ENCODE peak calls at places on chromosome 11, in ten cellular contexts. One of them, this sample, is unnamed.

GRCh38 chr11:75656044-75656726 is 12.7 kb downstream of the MAP6 start:
- DNase-seq in BJ: no peak
- DNase-seq in MCF 10A: no peak
- DNase-seq in RWPE1: peak; percentile 34
- DNase-seq in suprapubic skin: no peak
- DNase-seq in uterus: no peak
- DNase-seq in coronary artery: no peak
- DNase-seq in body of pancreas: no peak
- DNase-seq in lower lobe of right lung: no peak
- DNase-seq in neural crest cell: no peak
- DNase-seq in this sample: no peak

GRCh38 chr11:110125632-110126031 is 32.4 kb downstream of the ZC3H12C start:
- DNase-seq in BJ: no peak
- DNase-seq in MCF 10A: peak; percentile 36
- DNase-seq in RWPE1: peak; percentile 19
- DNase-seq in suprapubic skin: no peak
- DNase-seq in uterus: no peak
- DNase-seq in coronary artery: no peak
- DNase-seq in body of pancreas: no peak
- DNase-seq in lower lobe of right lung: no peak
- DNase-seq in neural crest cell: no peak
- DNase-seq in this sample: no peak

GRCh38 chr11:69504127-69504526 is 22.7 kb downstream of the LINC01488 start:
- DNase-seq in BJ: no peak
- DNase-seq in MCF 10A: no peak
- DNase-seq in RWPE1: no peak
- DNase-seq in suprapubic skin: peak; percentile 19
- DNase-seq in uterus: no peak
- DNase-seq in coronary artery: no peak
- DNase-seq in body of pancreas: no peak
- DNase-seq in lower lobe of right lung: no peak
- DNase-seq in neural crest cell: no peak
- DNase-seq in this sample: no peak

GRCh38 chr11:6526411-6527135 is 29.5 kb downstream of the DNHD1 start:
- DNase-seq in BJ: no peak
- DNase-seq in MCF 10A: no peak
- DNase-seq in RWPE1: no peak
- DNase-seq in suprapubic skin: no peak
- DNase-seq in uterus: no peak
- DNase-seq in coronary artery: no peak
- DNase-seq in body of pancreas: no peak
- DNase-seq in lower lobe of right lung: no peak
- DNase-seq in neural crest cell: no peak
- DNase-seq in this sample: no peak

GRCh38 chr11:106697058-106697457 is 321.2 kb downstream of the GUCY1A2 start:
- DNase-seq in BJ: peak; percentile 28
- DNase-seq in MCF 10A: peak; percentile 41
- DNase-seq in RWPE1: peak; percentile 30
- DNase-seq in suprapubic skin: no peak
- DNase-seq in uterus: no peak
- DNase-seq in coronary artery: no peak
- DNase-seq in body of pancreas: no peak
- DNase-seq in lower lobe of right lung: no peak
- DNase-seq in neural crest cell: no peak
- DNase-seq in this sample: no peak

GRCh38 chr11:62547691-62548281 is 1.2 kb upstream of the AHNAK start:
- DNase-seq in BJ: no peak
- DNase-seq in MCF 10A: peak; percentile 95
- DNase-seq in RWPE1: peak; percentile 89
- DNase-seq in suprapubic skin: no peak
- DNase-seq in uterus: peak; percentile 59
- DNase-seq in coronary artery: no peak
- DNase-seq in body of pancreas: peak; percentile 16
- DNase-seq in lower lobe of right lung: no peak
- DNase-seq in neural crest cell: no peak
- DNase-seq in this sample: no peak

GRCh38 chr11:5367461-5368074 is 16.0 kb upstream of the OR51M1 start:
- DNase-seq in BJ: no peak
- DNase-seq in MCF 10A: no peak
- DNase-seq in RWPE1: no peak
- DNase-seq in suprapubic skin: no peak
- DNase-seq in uterus: no peak
- DNase-seq in coronary artery: no peak
- DNase-seq in body of pancreas: no peak
- DNase-seq in lower lobe of right lung: no peak
- DNase-seq in neural crest cell: no peak
- DNase-seq in this sample: no peak

GRCh38 chr11:46693597-46694012 is 6.8 kb downstream of the ARHGAP1 start:
- DNase-seq in BJ: no peak
- DNase-seq in MCF 10A: no peak
- DNase-seq in RWPE1: no peak
- DNase-seq in suprapubic skin: no peak
- DNase-seq in uterus: peak; percentile 61
- DNase-seq in coronary artery: no peak
- DNase-seq in body of pancreas: no peak
- DNase-seq in lower lobe of right lung: no peak
- DNase-seq in neural crest cell: no peak
- DNase-seq in this sample: no peak

GRCh38 chr11:9260182-9261146 is 4.7 kb downstream of the DENND5A start:
- DNase-seq in BJ: no peak
- DNase-seq in MCF 10A: no peak
- DNase-seq in RWPE1: no peak
- DNase-seq in suprapubic skin: no peak
- DNase-seq in uterus: no peak
- DNase-seq in coronary artery: no peak
- DNase-seq in body of pancreas: no peak
- DNase-seq in lower lobe of right lung: no peak
- DNase-seq in neural crest cell: no peak
- DNase-seq in this sample: no peak

GRCh38 chr11:10409207-10409661 is 45.8 kb upstream of the AMPD3 start:
- DNase-seq in BJ: no peak
- DNase-seq in MCF 10A: no peak
- DNase-seq in RWPE1: no peak
- DNase-seq in suprapubic skin: no peak
- DNase-seq in uterus: no peak
- DNase-seq in coronary artery: no peak
- DNase-seq in body of pancreas: no peak
- DNase-seq in lower lobe of right lung: no peak
- DNase-seq in neural crest cell: no peak
- DNase-seq in this sample: no peak

GRCh38 chr11:66868726-66869291 is 11.9 kb downstream of the LRFN4 start:
- DNase-seq in BJ: no peak
- DNase-seq in MCF 10A: peak; percentile 71
- DNase-seq in RWPE1: peak; percentile 73
- DNase-seq in suprapubic skin: no peak
- DNase-seq in uterus: no peak
- DNase-seq in coronary artery: no peak
- DNase-seq in body of pancreas: peak; percentile 81
- DNase-seq in lower lobe of right lung: peak; percentile 85
- DNase-seq in neural crest cell: no peak
- DNase-seq in this sample: peak; percentile 93

GRCh38 chr11:66692871-66693331 is 15.2 kb upstream of the RBM4B start:
- DNase-seq in BJ: no peak
- DNase-seq in MCF 10A: no peak
- DNase-seq in RWPE1: no peak
- DNase-seq in suprapubic skin: no peak
- DNase-seq in uterus: no peak
- DNase-seq in coronary artery: no peak
- DNase-seq in body of pancreas: no peak
- DNase-seq in lower lobe of right lung: no peak
- DNase-seq in neural crest cell: no peak
- DNase-seq in this sample: no peak

GRCh38 chr11:130611791-130612251 is 163.4 kb downstream of the ADAMTS15 start:
- DNase-seq in BJ: peak; percentile 86
- DNase-seq in MCF 10A: no peak
- DNase-seq in RWPE1: peak; percentile 69
- DNase-seq in suprapubic skin: no peak
- DNase-seq in uterus: no peak
- DNase-seq in coronary artery: peak; percentile 64
- DNase-seq in body of pancreas: no peak
- DNase-seq in lower lobe of right lung: no peak
- DNase-seq in neural crest cell: no peak
- DNase-seq in this sample: no peak

GRCh38 chr11:119741369-119742262 is 12.6 kb upstream of the NECTIN1 start:
- DNase-seq in BJ: no peak
- DNase-seq in MCF 10A: peak; percentile 39
- DNase-seq in RWPE1: no peak
- DNase-seq in suprapubic skin: no peak
- DNase-seq in uterus: no peak
- DNase-seq in coronary artery: no peak
- DNase-seq in body of pancreas: peak; percentile 33
- DNase-seq in lower lobe of right lung: peak; percentile 74
- DNase-seq in neural crest cell: peak; percentile 73
- DNase-seq in this sample: peak; percentile 82

GRCh38 chr11:10657308-10658271 is 36.0 kb downstream of the IRAG1 start:
- DNase-seq in BJ: no peak
- DNase-seq in MCF 10A: no peak
- DNase-seq in RWPE1: peak; percentile 23
- DNase-seq in suprapubic skin: no peak
- DNase-seq in uterus: no peak
- DNase-seq in coronary artery: no peak
- DNase-seq in body of pancreas: no peak
- DNase-seq in lower lobe of right lung: no peak
- DNase-seq in neural crest cell: no peak
- DNase-seq in this sample: no peak

GRCh38 chr11:63641727-63642126 is 27.5 kb upstream of the PLAAT3 start:
- DNase-seq in BJ: no peak
- DNase-seq in MCF 10A: no peak
- DNase-seq in RWPE1: no peak
- DNase-seq in suprapubic skin: no peak
- DNase-seq in uterus: no peak
- DNase-seq in coronary artery: no peak
- DNase-seq in body of pancreas: no peak
- DNase-seq in lower lobe of right lung: no peak
- DNase-seq in neural crest cell: no peak
- DNase-seq in this sample: no peak

GRCh38 chr11:63639195-63639832 is 25.1 kb upstream of the PLAAT3 start:
- DNase-seq in BJ: no peak
- DNase-seq in MCF 10A: no peak
- DNase-seq in RWPE1: no peak
- DNase-seq in suprapubic skin: no peak
- DNase-seq in uterus: no peak
- DNase-seq in coronary artery: no peak
- DNase-seq in body of pancreas: no peak
- DNase-seq in lower lobe of right lung: no peak
- DNase-seq in neural crest cell: no peak
- DNase-seq in this sample: no peak

DNA sequence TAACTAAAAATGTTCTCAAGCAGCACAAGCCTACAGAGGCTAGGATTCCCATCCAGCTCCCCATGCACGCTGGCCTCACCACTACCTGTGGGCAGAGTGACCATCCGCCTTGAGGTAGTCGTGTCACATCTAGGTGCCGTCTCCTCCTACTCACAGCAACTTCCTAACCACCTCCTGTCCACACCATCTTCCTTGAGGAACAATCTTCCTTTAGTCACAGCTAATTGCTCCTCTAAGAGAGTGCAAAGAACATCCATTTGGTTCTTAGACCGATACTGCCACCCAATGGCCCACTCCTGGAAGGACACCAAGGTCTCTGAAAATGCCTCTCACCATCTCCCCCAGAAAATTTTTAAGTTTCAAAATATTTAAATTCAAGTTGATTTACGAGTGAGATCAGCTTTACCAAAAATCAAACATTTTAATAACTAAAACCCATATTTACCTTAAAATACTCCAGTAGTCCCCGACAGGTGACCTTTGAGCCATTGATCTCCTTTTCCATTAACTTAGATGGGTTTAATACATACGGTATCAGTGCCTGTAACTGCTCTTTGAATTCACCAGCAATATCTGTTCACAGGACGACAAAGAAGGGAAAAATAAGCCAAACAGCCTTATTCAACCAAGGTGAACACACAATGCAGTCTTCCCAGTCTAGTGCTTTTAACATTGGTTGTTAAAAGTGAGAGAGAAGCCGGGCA is 21.7 kb upstream of the PLAAT3 start:
- DNase-seq in BJ: no peak
- DNase-seq in MCF 10A: peak; percentile 66
- DNase-seq in RWPE1: peak; percentile 55
- DNase-seq in suprapubic skin: no peak
- DNase-seq in uterus: peak; percentile 45
- DNase-seq in coronary artery: no peak
- DNase-seq in body of pancreas: peak; percentile 60
- DNase-seq in lower lobe of right lung: no peak
- DNase-seq in neural crest cell: peak; percentile 71
- DNase-seq in this sample: peak; percentile 82
- TF ChIP-seq CTCF in BJ: peak; percentile 77
- TF ChIP-seq CTCF in MCF 10A: peak; percentile 71
- TF ChIP-seq CTCF in RWPE1: peak; percentile 68
- TF ChIP-seq CTCF in suprapubic skin: peak; percentile 50
- TF ChIP-seq CTCF in uterus: peak; percentile 62
- TF ChIP-seq CTCF in coronary artery: peak; percentile 58
- TF ChIP-seq CTCF in body of pancreas: peak; percentile 73
- TF ChIP-seq CTCF in lower lobe of right lung: peak; percentile 83
- TF ChIP-seq CTCF in neural crest cell: peak; percentile 94
- TF ChIP-seq CTCF in this sample: peak; percentile 69

GRCh38 chr11:86861810-86862209 is 61.5 kb downstream of the PRSS23 start:
- DNase-seq in BJ: no peak
- DNase-seq in MCF 10A: peak; percentile 9
- DNase-seq in RWPE1: no peak
- DNase-seq in suprapubic skin: no peak
- DNase-seq in uterus: no peak
- DNase-seq in coronary artery: no peak
- DNase-seq in body of pancreas: no peak
- DNase-seq in lower lobe of right lung: no peak
- DNase-seq in neural crest cell: no peak
- DNase-seq in this sample: no peak
- TF ChIP-seq CTCF in BJ: no peak
- TF ChIP-seq CTCF in MCF 10A: peak; percentile 9
- TF ChIP-seq CTCF in RWPE1: no peak
- TF ChIP-seq CTCF in suprapubic skin: no peak
- TF ChIP-seq CTCF in uterus: no peak
- TF ChIP-seq CTCF in coronary artery: no peak
- TF ChIP-seq CTCF in body of pancreas: no peak
- TF ChIP-seq CTCF in lower lobe of right lung: no peak
- TF ChIP-seq CTCF in neural crest cell: no peak
- TF ChIP-seq CTCF in this sample: no peak

GRCh38 chr11:68213555-68214172 is 568 bp upstream of the KMT5B start:
- DNase-seq in BJ: peak; percentile 33
- DNase-seq in MCF 10A: peak; percentile 81
- DNase-seq in RWPE1: peak; percentile 77
- DNase-seq in suprapubic skin: peak; percentile 88
- DNase-seq in uterus: peak; percentile 90
- DNase-seq in coronary artery: peak; percentile 85
- DNase-seq in body of pancreas: peak; percentile 87
- DNase-seq in lower lobe of right lung: peak; percentile 91
- DNase-seq in neural crest cell: peak; percentile 77
- DNase-seq in this sample: peak; percentile 78
- TF ChIP-seq CTCF in BJ: no peak
- TF ChIP-seq CTCF in MCF 10A: no peak
- TF ChIP-seq CTCF in RWPE1: no peak
- TF ChIP-seq CTCF in suprapubic skin: peak; percentile 5
- TF ChIP-seq CTCF in uterus: no peak
- TF ChIP-seq CTCF in coronary artery: no peak
- TF ChIP-seq CTCF in body of pancreas: peak; percentile 41
- TF ChIP-seq CTCF in lower lobe of right lung: no peak
- TF ChIP-seq CTCF in neural crest cell: peak; percentile 24
- TF ChIP-seq CTCF in this sample: no peak

DNA sequence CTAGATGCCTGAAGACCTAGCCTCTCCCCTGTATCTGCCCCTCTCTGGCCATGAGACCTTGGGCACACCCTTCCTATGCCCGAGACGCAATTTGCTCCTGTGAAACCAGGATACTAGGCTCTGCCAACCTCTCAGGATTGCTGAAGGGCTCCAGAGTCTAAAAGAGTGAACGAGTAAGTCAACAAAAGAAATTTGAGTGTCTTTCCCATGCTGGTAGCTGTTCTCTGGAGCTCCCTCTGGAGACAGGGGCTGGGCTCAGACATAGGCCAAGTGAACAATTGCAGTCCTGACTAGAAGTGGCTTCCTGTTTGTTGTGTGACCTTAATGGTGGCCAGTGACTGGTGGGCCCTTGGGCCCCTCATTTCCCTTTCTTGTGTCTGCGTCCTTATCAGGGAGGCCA is 189.0 kb upstream of the NARS2 start:
- DNase-seq in BJ: no peak
- DNase-seq in MCF 10A: no peak
- DNase-seq in RWPE1: no peak
- DNase-seq in suprapubic skin: no peak
- DNase-seq in uterus: no peak
- DNase-seq in coronary artery: no peak
- DNase-seq in body of pancreas: no peak
- DNase-seq in lower lobe of right lung: no peak
- DNase-seq in neural crest cell: no peak
- DNase-seq in this sample: no peak
- TF ChIP-seq CTCF in BJ: no peak
- TF ChIP-seq CTCF in MCF 10A: no peak
- TF ChIP-seq CTCF in RWPE1: no peak
- TF ChIP-seq CTCF in suprapubic skin: no peak
- TF ChIP-seq CTCF in uterus: no peak
- TF ChIP-seq CTCF in coronary artery: no peak
- TF ChIP-seq CTCF in body of pancreas: no peak
- TF ChIP-seq CTCF in lower lobe of right lung: peak; percentile 13
- TF ChIP-seq CTCF in neural crest cell: no peak
- TF ChIP-seq CTCF in this sample: no peak